ENCODE peak calls at places on chromosomes 12 and 14, in eight cellular contexts. One of them, this sample, is unnamed.

GRCh38 chr12:6370576-6370935 is 4.8 kb downstream of the SCNN1A start:
- DNase-seq in NCI-H1105: no peak
- DNase-seq in transverse colon: no peak
- DNase-seq in Kasumi-1: no peak
- DNase-seq in stimulated activated CD8-positive, alpha-beta memory T cell treated with anti-CD3 and anti-CD28 coated beads, Interleukin-7, amount 100 ng/mL, for 1 hour: no peak
- DNase-seq in activated CD4-positive, alpha-beta memory T cell treated with anti-CD3 and anti-CD28 coated beads, Interleukin-2, amount 10 ng/mL, durations not matched to agents 7 days and 5 days: no peak
- DNase-seq in AG04449: no peak
- DNase-seq in GM20000: no peak
- DNase-seq in this sample: no peak

GRCh38 chr14:22852940-22853767 is 16.8 kb downstream of the MMP14 start:
- DNase-seq in NCI-H1105: peak; percentile 76
- DNase-seq in transverse colon: peak; percentile 96
- DNase-seq in Kasumi-1: peak; percentile 80
- DNase-seq in stimulated activated CD8-positive, alpha-beta memory T cell treated with anti-CD3 and anti-CD28 coated beads, Interleukin-7, amount 100 ng/mL, for 1 hour: peak; percentile 94
- DNase-seq in activated CD4-positive, alpha-beta memory T cell treated with anti-CD3 and anti-CD28 coated beads, Interleukin-2, amount 10 ng/mL, durations not matched to agents 7 days and 5 days: peak; percentile 90
- DNase-seq in AG04449: no peak
- DNase-seq in GM20000: peak; percentile 86
- DNase-seq in this sample: peak; percentile 39

GRCh38 chr12:108939594-108939993 is 59.7 kb downstream of the DAO start:
- DNase-seq in NCI-H1105: no peak
- DNase-seq in transverse colon: no peak
- DNase-seq in Kasumi-1: peak; percentile 36
- DNase-seq in stimulated activated CD8-positive, alpha-beta memory T cell treated with anti-CD3 and anti-CD28 coated beads, Interleukin-7, amount 100 ng/mL, for 1 hour: no peak
- DNase-seq in activated CD4-positive, alpha-beta memory T cell treated with anti-CD3 and anti-CD28 coated beads, Interleukin-2, amount 10 ng/mL, durations not matched to agents 7 days and 5 days: peak; percentile 19
- DNase-seq in AG04449: no peak
- DNase-seq in GM20000: peak; percentile 15
- DNase-seq in this sample: no peak

GRCh38 chr12:119208626-119209061 is 29.9 kb downstream of the HSPB8 start:
- DNase-seq in NCI-H1105: no peak
- DNase-seq in transverse colon: peak; percentile 54
- DNase-seq in Kasumi-1: no peak
- DNase-seq in stimulated activated CD8-positive, alpha-beta memory T cell treated with anti-CD3 and anti-CD28 coated beads, Interleukin-7, amount 100 ng/mL, for 1 hour: no peak
- DNase-seq in activated CD4-positive, alpha-beta memory T cell treated with anti-CD3 and anti-CD28 coated beads, Interleukin-2, amount 10 ng/mL, durations not matched to agents 7 days and 5 days: no peak
- DNase-seq in AG04449: no peak
- DNase-seq in GM20000: no peak
- DNase-seq in this sample: no peak

GRCh38 chr14:86003998-86004397 is 474.1 kb downstream of the FLRT2 start:
- DNase-seq in NCI-H1105: no peak
- DNase-seq in transverse colon: no peak
- DNase-seq in Kasumi-1: no peak
- DNase-seq in stimulated activated CD8-positive, alpha-beta memory T cell treated with anti-CD3 and anti-CD28 coated beads, Interleukin-7, amount 100 ng/mL, for 1 hour: no peak
- DNase-seq in activated CD4-positive, alpha-beta memory T cell treated with anti-CD3 and anti-CD28 coated beads, Interleukin-2, amount 10 ng/mL, durations not matched to agents 7 days and 5 days: no peak
- DNase-seq in AG04449: no peak
- DNase-seq in GM20000: no peak
- DNase-seq in this sample: no peak

GRCh38 chr14:91280129-91280528 is 35.6 kb upstream of the GPR68 start:
- DNase-seq in NCI-H1105: peak; percentile 84
- DNase-seq in transverse colon: no peak
- DNase-seq in Kasumi-1: no peak
- DNase-seq in stimulated activated CD8-positive, alpha-beta memory T cell treated with anti-CD3 and anti-CD28 coated beads, Interleukin-7, amount 100 ng/mL, for 1 hour: no peak
- DNase-seq in activated CD4-positive, alpha-beta memory T cell treated with anti-CD3 and anti-CD28 coated beads, Interleukin-2, amount 10 ng/mL, durations not matched to agents 7 days and 5 days: no peak
- DNase-seq in AG04449: no peak
- DNase-seq in GM20000: no peak
- DNase-seq in this sample: no peak

GRCh38 chr12:105288311-105288996 is 42.0 kb upstream of the C12orf75 start:
- DNase-seq in NCI-H1105: no peak
- DNase-seq in transverse colon: no peak
- DNase-seq in Kasumi-1: no peak
- DNase-seq in stimulated activated CD8-positive, alpha-beta memory T cell treated with anti-CD3 and anti-CD28 coated beads, Interleukin-7, amount 100 ng/mL, for 1 hour: no peak
- DNase-seq in activated CD4-positive, alpha-beta memory T cell treated with anti-CD3 and anti-CD28 coated beads, Interleukin-2, amount 10 ng/mL, durations not matched to agents 7 days and 5 days: no peak
- DNase-seq in AG04449: no peak
- DNase-seq in GM20000: no peak
- DNase-seq in this sample: no peak

GRCh38 chr14:90093942-90094595 is 32.3 kb downstream of the KCNK13 start:
- DNase-seq in NCI-H1105: no peak
- DNase-seq in transverse colon: no peak
- DNase-seq in Kasumi-1: peak; percentile 75
- DNase-seq in stimulated activated CD8-positive, alpha-beta memory T cell treated with anti-CD3 and anti-CD28 coated beads, Interleukin-7, amount 100 ng/mL, for 1 hour: no peak
- DNase-seq in activated CD4-positive, alpha-beta memory T cell treated with anti-CD3 and anti-CD28 coated beads, Interleukin-2, amount 10 ng/mL, durations not matched to agents 7 days and 5 days: no peak
- DNase-seq in AG04449: peak; percentile 9
- DNase-seq in GM20000: no peak
- DNase-seq in this sample: no peak

GRCh38 chr14:32620724-32621123 is 291.6 kb downstream of the AKAP6 start:
- DNase-seq in NCI-H1105: no peak
- DNase-seq in transverse colon: no peak
- DNase-seq in Kasumi-1: no peak
- DNase-seq in stimulated activated CD8-positive, alpha-beta memory T cell treated with anti-CD3 and anti-CD28 coated beads, Interleukin-7, amount 100 ng/mL, for 1 hour: no peak
- DNase-seq in activated CD4-positive, alpha-beta memory T cell treated with anti-CD3 and anti-CD28 coated beads, Interleukin-2, amount 10 ng/mL, durations not matched to agents 7 days and 5 days: no peak
- DNase-seq in AG04449: no peak
- DNase-seq in GM20000: no peak
- DNase-seq in this sample: no peak

GRCh38 chr12:89073027-89073398 is 279.3 kb downstream of the DUSP6 start:
- DNase-seq in NCI-H1105: no peak
- DNase-seq in transverse colon: no peak
- DNase-seq in Kasumi-1: no peak
- DNase-seq in stimulated activated CD8-positive, alpha-beta memory T cell treated with anti-CD3 and anti-CD28 coated beads, Interleukin-7, amount 100 ng/mL, for 1 hour: no peak
- DNase-seq in activated CD4-positive, alpha-beta memory T cell treated with anti-CD3 and anti-CD28 coated beads, Interleukin-2, amount 10 ng/mL, durations not matched to agents 7 days and 5 days: no peak
- DNase-seq in AG04449: peak; percentile 77
- DNase-seq in GM20000: no peak
- DNase-seq in this sample: no peak

GRCh38 chr12:2248087-2248900 is 195.5 kb downstream of the CACNA1C start:
- DNase-seq in NCI-H1105: no peak
- DNase-seq in transverse colon: peak; percentile 23
- DNase-seq in Kasumi-1: no peak
- DNase-seq in stimulated activated CD8-positive, alpha-beta memory T cell treated with anti-CD3 and anti-CD28 coated beads, Interleukin-7, amount 100 ng/mL, for 1 hour: no peak
- DNase-seq in activated CD4-positive, alpha-beta memory T cell treated with anti-CD3 and anti-CD28 coated beads, Interleukin-2, amount 10 ng/mL, durations not matched to agents 7 days and 5 days: no peak
- DNase-seq in AG04449: peak; percentile 59
- DNase-seq in GM20000: no peak
- DNase-seq in this sample: no peak

This sample was measured in GF-D8.